ENCODE peak calls at places on chromosomes 12 and 14, in five cellular contexts. V is H1, Z is H9, I is trophoblast cell, U is mesenchymal stem cell. T is an unnamed sample. For H3K4me1, the result is how much of the 10 kb centered on the place peaks cover.

GRCh38 chr14:70571139-70571538 is 29.3 kb downstream of the MED6 start:
- DNase-seq in I (no peak), Z (no peak), V (no peak), U (no peak), T (no peak)

GRCh38 chr12:12327802-12328201 is 22.2 kb downstream of the MANSC1 start:
- DNase-seq in I (peak), U (peak), V (no peak), Z (no peak), T (no peak)

GRCh38 chr12:94255428-94255827 is 107.1 kb downstream of the PLXNC1 start:
- DNase-seq in I (no peak), U (no peak), V (no peak), Z (no peak), T (no peak)

GRCh38 chr12:13386269-13387039 is 189.9 kb downstream of the EMP1 start:
- DNase-seq in I (no peak), Z (peak), V (no peak), U (no peak), T (no peak)

GRCh38 chr14:100450049-100450448 is 126.9 kb downstream of the SLC25A47 start:
- DNase-seq in U (no peak), I (no peak), V (no peak), Z (peak), T (no peak)

GRCh38 chr14:76922599-76922998 is 96.4 kb downstream of the LRRC74A start:
- DNase-seq in Z (no peak), I (no peak), U (peak), V (no peak), T (no peak)

GRCh38 chr12:52243264-52243773 is 10.3 kb downstream of the KRT7 start:
- DNase-seq in U (peak), V (no peak), Z (no peak), I (peak), T (no peak)

GRCh38 chr12:4780624-4781023 is 60.4 kb downstream of the GALNT8 start:
- DNase-seq in U (no peak), Z (no peak), I (no peak), V (no peak), T (no peak)

GRCh38 chr12:131091413-131091975 is 137.8 kb downstream of the ADGRD1 start:
- DNase-seq in V (no peak), U (no peak), I (no peak), Z (peak), T (no peak)

GRCh38 chr14:60317609-60318008 is 68.6 kb downstream of the PPM1A start:
- DNase-seq in U (no peak), Z (peak), I (no peak), V (no peak), T (no peak)

GRCh38 chr14:69226736-69227135 is 33.2 kb upstream of the GALNT16 start:
- DNase-seq in U (peak), V (no peak), I (no peak), Z (no peak), T (no peak)

DNA sequence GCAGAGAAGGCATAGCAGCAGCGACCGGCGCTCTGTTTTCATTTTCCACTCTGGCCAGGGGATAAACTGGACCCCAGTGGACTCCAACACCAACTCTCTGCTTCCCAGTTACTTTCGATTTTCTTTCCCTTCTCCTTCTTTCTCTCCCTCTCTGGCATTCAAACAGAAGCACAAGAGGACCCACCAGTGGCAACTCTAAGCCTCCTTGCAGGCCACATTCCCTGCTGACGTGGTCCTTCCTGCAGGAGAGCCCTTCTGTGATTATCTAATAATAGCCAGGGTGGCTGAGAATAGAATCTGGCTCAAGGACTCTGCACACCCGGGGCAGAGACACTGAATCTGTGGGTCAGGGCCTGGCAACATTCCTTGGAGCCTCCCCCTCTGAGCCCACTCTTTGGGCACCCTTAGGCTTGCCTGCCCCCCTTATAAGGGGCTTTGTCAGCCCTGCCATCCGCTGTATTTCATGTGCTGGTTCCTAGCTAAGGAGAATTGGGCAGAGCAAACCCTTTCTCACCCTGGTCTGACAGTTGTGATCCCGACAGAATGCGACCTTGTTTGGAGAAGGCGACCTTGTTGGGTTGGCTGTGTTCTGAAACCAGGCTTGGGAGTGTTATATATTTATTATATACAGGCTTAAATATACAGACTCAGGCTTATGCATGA is 8.2 kb upstream of the HOXC6 start:
- DNase-seq in V (no peak), U (peak), Z (no peak), I (no peak), T (no peak)
- H3K4me1 ChIP-seq in V (under half), U (under half), Z (under half), I (under half), T (under half)

GRCh38 chr14:35161231-35161630 is 38.9 kb downstream of the PRORP start:
- DNase-seq in U (peak), I (peak), Z (no peak), V (no peak), T (no peak)
- H4K8ac ChIP-seq in U (no peak), I (no peak), Z (no peak), V (no peak), T (no peak)

DNA sequence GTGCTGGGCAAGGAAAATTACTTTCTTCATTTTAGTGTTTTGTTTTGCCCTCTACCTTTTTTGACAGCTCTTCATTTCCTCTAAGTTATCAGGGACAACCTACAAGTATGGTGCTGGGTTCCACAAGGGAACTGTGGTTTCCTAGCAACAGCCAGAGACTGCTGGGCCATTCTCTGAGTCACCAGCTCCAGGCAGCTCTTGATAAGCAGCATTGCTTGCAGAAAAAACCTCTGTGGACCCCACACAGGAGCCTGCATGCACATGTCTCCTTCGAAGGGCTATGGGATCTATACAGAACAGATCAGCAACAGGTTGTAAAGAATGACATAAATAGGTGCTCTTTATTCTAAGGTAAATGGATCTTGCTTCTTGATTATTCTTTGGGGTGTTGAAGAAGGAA is 81.0 kb upstream of the CCDC196 start:
- DNase-seq in I (no peak), Z (peak), U (no peak), V (no peak), T (no peak)
- H2BK12ac ChIP-seq in I (no peak), Z (no peak), U (no peak), V (no peak), T (no peak)

GRCh38 chr12:27552235-27552634 is 28.2 kb downstream of the PPFIBP1 start:
- DNase-seq in U (no peak), V (no peak), I (no peak), Z (no peak), T (no peak)
- H3K4me1 ChIP-seq in U (under half), V (under half), I (under half), Z (under half), T (under half)